ENCODE peak calls at places on chromosomes 7 and 10, in four cellular contexts. T is tibial artery; H is Peyer's patch; S is CD8-positive, alpha-beta T cell. G is an unnamed sample.
A peak's percentile ranks its signal among the peaks of the same experiment; 100 is the strongest.

GRCh38 chr7:132024290-132024689 is 467.9 kb upstream of the PODXL start:
- DNase-seq in S (no peak), T (no peak), H (no peak), G (no peak)

GRCh38 chr10:123808873-123809272 is 82.7 kb downstream of the CPXM2 start:
- DNase-seq in H (no peak), S (no peak), T (no peak), G (no peak)

GRCh38 chr7:78530351-78530750 is 731.8 kb downstream of the PHTF2 start:
- DNase-seq in S (no peak), H (no peak), T (no peak), G (no peak)

GRCh38 chr10:98030991-98031431 is 590 bp upstream of the CRTAC1 start:
- DNase-seq in T (no peak), S (no peak), H (no peak), G (no peak)

GRCh38 chr7:46208635-46209525 is 287.8 kb upstream of the IGFBP3 start:
- DNase-seq in T (no peak), H (no peak), S (no peak), G (no peak)

GRCh38 chr10:60621018-60621417 is 157.3 kb upstream of the CDK1 start:
- DNase-seq in S (no peak), T (no peak), H (no peak), G (no peak)

GRCh38 chr7:44196450-44196872 is 4.3 kb upstream of the YKT6 start:
- DNase-seq in T (no peak), S (peak; percentile 7), H (peak; percentile 60), G (no peak)

GRCh38 chr10:89702121-89702480 is 711 bp downstream of the KIF20B start:
- DNase-seq in H (no peak), T (no peak), S (no peak), G (no peak)

GRCh38 chr7:76424413-76425111 is at the start of gene ZP3:
- DNase-seq in S (no peak), H (no peak), T (no peak), G (no peak)

GRCh38 chr10:69087600-69088470 is at the start of gene SRGN:
- DNase-seq in H (peak; percentile 95), S (peak; percentile 64), T (peak; percentile 84), G (peak; percentile 80)

GRCh38 chr10:74153123-74153522 is 2.1 kb downstream of the ADK start:
- DNase-seq in H (no peak), S (no peak), T (no peak), G (no peak)

GRCh38 chr10:43218206-43218950 is 48.5 kb downstream of the RASGEF1A start:
- DNase-seq in S (no peak), T (no peak), H (no peak), G (no peak)

GRCh38 chr10:26540601-26541000 is 102.5 kb downstream of the APBB1IP start:
- DNase-seq in S (no peak), T (no peak), H (no peak), G (no peak)

GRCh38 chr10:69089638-69090599 is 2.0 kb downstream of the SRGN start:
- DNase-seq in H (peak; percentile 86), T (no peak), S (peak; percentile 51), G (peak; percentile 60)

GRCh38 chr10:23695825-23696420 is 257.0 kb downstream of the OTUD1 start:
- DNase-seq in T (no peak), S (no peak), H (no peak), G (no peak)

GRCh38 chr10:68333058-68333395 is 299 bp upstream of the PBLD start:
- DNase-seq in S (no peak), H (no peak), T (no peak), G (no peak)

GRCh38 chr7:47516985-47517590 is 64.8 kb downstream of the TNS3 start:
- DNase-seq in H (no peak), T (peak; percentile 79), S (no peak), G (no peak)

GRCh38 chr10:44962870-44963738 is 3.5 kb downstream of the RASSF4 start:
- DNase-seq in S (no peak), H (peak; percentile 62), T (peak; percentile 64), G (no peak)
- TF ChIP-seq CTCF in S (no peak), H (peak; percentile 15), T (peak; percentile 19), G (no peak)

GRCh38 chr7:111274882-111275281 is 184.0 kb downstream of the LRRN3 start:
- DNase-seq in T (no peak), S (no peak), H (no peak), G (no peak)
- H3K27ac ChIP-seq in T (no peak overlapping the region), S (no peak overlapping the region), H (no peak overlapping the region), G (no peak overlapping the region)

GRCh38 chr10:128414568-128414967 is 288.3 kb upstream of the MKI67 start:
- DNase-seq in S (no peak), H (no peak), T (no peak), G (no peak)
- H3K9me3 ChIP-seq in S (no peaks in the 10 kb centered on the region), H (no peaks in the 10 kb centered on the region), T (no peaks in the 10 kb centered on the region), G (no peaks in the 10 kb centered on the region)

GRCh38 chr10:17289763-17290162 is 61.7 kb downstream of the VIM start:
- DNase-seq in T (no peak), H (no peak), S (no peak), G (no peak)

GRCh38 chr10:17292375-17292774 is 64.3 kb downstream of the VIM start:
- DNase-seq in S (no peak), T (no peak), H (no peak), G (no peak)

GRCh38 chr10:17286562-17287089 is 58.6 kb downstream of the VIM start:
- DNase-seq in T (no peak), S (no peak), H (no peak), G (no peak)

GRCh38 chr10:17287151-17287550 is 59.1 kb downstream of the VIM start:
- DNase-seq in H (no peak), T (no peak), S (no peak), G (no peak)

GRCh38 chr10:17290226-17290625 is 62.2 kb downstream of the VIM start:
- DNase-seq in T (no peak), S (no peak), H (no peak), G (no peak)
- TF ChIP-seq CTCF in T (no peak), S (no peak), H (no peak), G (peak; percentile 34)

DNA sequence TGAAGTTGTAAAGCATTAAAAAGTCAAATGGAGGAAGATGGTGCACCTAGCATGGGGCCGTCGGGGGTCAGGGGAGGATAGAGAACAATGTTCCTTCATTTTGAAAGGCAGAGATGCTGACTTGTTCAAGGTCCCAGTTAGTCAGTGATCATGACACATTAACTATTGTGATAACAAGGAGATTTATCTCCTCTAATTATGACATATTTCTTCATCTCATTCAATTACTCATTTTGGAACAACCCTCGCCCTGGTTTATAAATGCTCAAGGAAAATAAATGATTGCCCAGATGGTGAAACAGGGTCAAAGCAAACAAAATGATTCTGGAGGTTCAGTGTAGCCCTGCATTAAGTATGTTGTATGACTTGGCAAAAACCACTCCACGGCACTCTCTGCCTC is 106.2 kb downstream of the ITIH5 start:
- DNase-seq in H (no peak), S (no peak), T (no peak), G (no peak)
- H3K27ac ChIP-seq in H (peak overlapping the region; percentile 48), S (no peak overlapping the region), T (peak overlapping the region; percentile 69), G (no peak overlapping the region)